ENCODE peak calls at places on chromosomes 1 and 21, in seven cellular contexts. F is AG04450; O is Peyer's patch; I is ovary; X is tibial nerve; R is WERI-Rb-1; B is CD4-positive, alpha-beta T cell. C is an unnamed sample.

GRCh38 chr1:33758698-33759097 is 105.2 kb upstream of the HMGB4 start:
- DNase-seq in R (no peak), F (peak; percentile 11), I (no peak), O (no peak), B (no peak), X (peak; percentile 16), C (no peak)

GRCh38 chr1:107140703-107141490 is at the start of gene NTNG1:
- DNase-seq in R (no peak), I (no peak), B (no peak), X (no peak), F (no peak), O (no peak), C (no peak)

GRCh38 chr1:172466795-172467407 is 23.0 kb upstream of the PIGC start:
- DNase-seq in I (no peak), F (no peak), R (no peak), O (no peak), X (no peak), B (no peak), C (no peak)

GRCh38 chr1:201253906-201254624 is 29.2 kb upstream of the PKP1 start:
- DNase-seq in F (no peak), X (no peak), R (peak; percentile 19), O (no peak), B (no peak), I (no peak), C (no peak)

GRCh38 chr1:171743014-171743870 is 1.4 kb upstream of the VAMP4 start:
- DNase-seq in B (no peak), X (peak; percentile 34), I (no peak), F (peak; percentile 49), R (peak; percentile 65), O (no peak), C (no peak)

GRCh38 chr1:27342778-27343638 is 1.2 kb downstream of the SYTL1 start:
- DNase-seq in B (peak; percentile 64), F (no peak), I (no peak), R (peak; percentile 90), O (peak; percentile 53), X (no peak), C (no peak)

GRCh38 chr1:88394958-88395357 is 289.1 kb upstream of the PKN2 start:
- DNase-seq in B (no peak), X (no peak), F (no peak), R (no peak), O (no peak), I (no peak), C (no peak)

GRCh38 chr1:189158155-189158554 is 1319.5 kb downstream of the BRINP3 start:
- DNase-seq in X (no peak), F (no peak), R (no peak), I (no peak), O (no peak), B (no peak), C (no peak)

GRCh38 chr1:193705473-193706074 is 519.2 kb upstream of the B3GALT2 start:
- DNase-seq in B (no peak), O (no peak), F (no peak), R (no peak), X (no peak), I (no peak), C (no peak)

GRCh38 chr1:94325379-94326302 is 88.3 kb upstream of the ARHGAP29 start:
- DNase-seq in B (no peak), F (peak; percentile 94), O (no peak), X (no peak), R (no peak), I (no peak), C (no peak)

GRCh38 chr21:32424674-32425073 is 12.2 kb downstream of the EVA1C start:
- DNase-seq in R (no peak), I (no peak), B (no peak), F (no peak), O (no peak), X (no peak), C (no peak)

DNA sequence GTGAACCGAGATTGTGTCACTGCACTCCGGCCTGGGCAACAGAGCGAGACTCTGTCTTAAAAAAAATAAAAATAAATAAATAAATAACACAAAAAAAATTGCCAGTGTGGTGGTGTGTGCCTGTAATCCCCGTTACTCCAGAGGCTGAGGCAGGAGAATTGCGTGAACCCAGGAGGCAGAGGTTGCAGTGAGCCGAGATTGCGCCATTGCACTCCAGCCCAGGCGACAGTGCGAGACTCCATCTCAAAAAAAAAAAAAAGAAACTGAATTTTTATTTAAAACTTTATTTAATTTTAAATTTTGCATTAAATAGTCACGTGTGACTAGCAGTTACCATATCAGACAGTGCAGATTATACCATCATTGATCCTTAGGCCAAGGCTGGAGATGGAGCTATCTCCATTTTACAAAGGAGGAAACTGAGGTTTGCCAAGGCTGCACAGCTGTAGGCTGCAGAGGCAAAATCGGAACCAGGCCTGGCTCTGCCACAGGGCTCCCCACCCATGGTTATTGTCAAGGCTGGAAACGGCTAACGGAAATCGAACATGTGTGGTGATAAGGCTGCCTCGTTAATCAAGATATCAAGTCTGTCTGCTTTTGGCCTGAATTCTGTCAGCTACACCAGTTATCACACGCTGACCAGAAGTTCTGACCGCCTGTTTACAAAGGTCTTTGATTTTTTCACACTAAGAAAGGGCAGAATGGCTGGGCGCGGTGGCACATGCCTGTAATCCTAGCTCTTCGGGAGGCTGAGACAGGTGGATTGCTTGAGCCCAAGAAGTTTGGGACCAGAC is 20.5 kb downstream of the HSPG2 start:
- DNase-seq in B (no peak), R (no peak), F (no peak), X (no peak), O (no peak), I (no peak), C (no peak)
- H3K27ac ChIP-seq in B (no peak overlapping the region), R (no peak overlapping the region), F (no peak overlapping the region), X (no peak overlapping the region), O (no peak overlapping the region), I (no peak overlapping the region), C (no peak overlapping the region)

GRCh38 chr1:23567996-23568607 is 8.8 kb upstream of the ID3 start:
- DNase-seq in B (no peak), R (peak; percentile 50), F (no peak), O (no peak), X (no peak), I (peak; percentile 26), C (peak; percentile 64)
- H3K27me3 ChIP-seq in B (peaks cover 8% of the 10 kb centered on the region), R (no peaks in the 10 kb centered on the region), F (no peaks in the 10 kb centered on the region), O (no peaks in the 10 kb centered on the region), X (no peaks in the 10 kb centered on the region), I (no peaks in the 10 kb centered on the region), C (no peaks in the 10 kb centered on the region)

GRCh38 chr1:24713176-24713575 is 32.1 kb upstream of the CLIC4 start:
- DNase-seq in R (no peak), O (no peak), F (no peak), X (no peak), B (no peak), I (no peak), C (no peak)
- H3K27ac ChIP-seq in R (no peak overlapping the region), O (no peak overlapping the region), F (peak overlapping the region; percentile 47), X (peak overlapping the region; percentile 80), B (no peak overlapping the region), I (no peak overlapping the region), C (peak overlapping the region; percentile 93)

GRCh38 chr1:53739109-53739681 is at the start of gene GLIS1:
- DNase-seq in R (peak; percentile 89), I (peak; percentile 83), B (no peak), O (peak; percentile 81), F (no peak), X (peak; percentile 38), C (peak; percentile 76)
- H3K27me3 ChIP-seq in R (peaks cover 6% of the 10 kb centered on the region), I (no peaks in the 10 kb centered on the region), B (peaks cover 51% of the 10 kb centered on the region), O (no peaks in the 10 kb centered on the region), F (no peaks in the 10 kb centered on the region), X (no peaks in the 10 kb centered on the region), C (no peaks in the 10 kb centered on the region)

DNA sequence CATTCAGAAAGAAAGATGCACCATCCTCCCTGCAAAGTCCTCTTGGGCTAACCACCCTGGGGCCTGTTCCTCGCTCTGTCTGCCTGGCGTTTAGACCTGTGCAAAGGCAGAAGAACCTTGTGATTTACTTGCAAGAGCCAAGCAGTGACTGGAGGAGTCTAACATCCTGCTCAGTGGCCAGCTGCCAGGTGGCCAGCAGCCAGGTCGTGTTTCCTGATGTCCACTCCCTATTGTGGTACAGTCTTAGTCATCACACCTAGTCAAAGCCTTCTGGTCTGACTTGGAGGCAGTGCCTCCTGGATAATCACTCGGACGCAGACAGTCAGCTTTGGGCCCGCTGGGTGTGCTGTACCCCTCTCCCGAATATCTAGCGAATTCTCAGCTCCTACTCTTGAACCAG is 118.1 kb downstream of the PGBD5 start:
- DNase-seq in O (peak; percentile 92), I (peak; percentile 89), B (no peak), R (no peak), F (peak; percentile 7), X (peak; percentile 63), C (peak; percentile 36)
- H3K27ac ChIP-seq in O (peak overlapping the region; percentile 16), I (no peak overlapping the region), B (no peak overlapping the region), R (no peak overlapping the region), F (no peak overlapping the region), X (no peak overlapping the region), C (no peak overlapping the region)

C was measured in dorsolateral prefrontal cortex.